ENCODE peak calls at places on chromosomes 12 and 14, in seven cellular contexts. Y is GM23338, L is tibial nerve, P is psoas muscle, C is upper lobe of right lung, I is ovary, E is Panc1. U is an unnamed sample.

GRCh38 chr14:51079085-51079484 is 15.8 kb downstream of the TRIM9 start:
- DNase-seq in Y (no peak), L (no peak), P (no peak), C (no peak), I (no peak), E (no peak), U (no peak)

GRCh38 chr12:91139264-91139663 is 28.0 kb upstream of the LUM start:
- DNase-seq in Y (no peak), L (no peak), P (no peak), C (no peak), I (no peak), E (no peak), U (no peak)

GRCh38 chr12:80936642-80937390 is 918 bp downstream of the LIN7A start:
- DNase-seq in Y (peak; percentile 87), L (no peak), P (peak; percentile 30), C (peak; percentile 77), I (peak; percentile 62), E (no peak), U (peak; percentile 66)

GRCh38 chr14:63996016-63996415 is 143.2 kb downstream of the SYNE2 start:
- DNase-seq in Y (no peak), L (no peak), P (no peak), C (no peak), I (no peak), E (no peak), U (no peak)

GRCh38 chr14:68549057-68549421 is 243.8 kb downstream of the ZFP36L1 start:
- DNase-seq in Y (peak; percentile 11), L (no peak), P (no peak), C (no peak), I (no peak), E (no peak), U (no peak)

GRCh38 chr12:93892431-93893210 is 215.4 kb downstream of the CRADD start:
- DNase-seq in Y (peak; percentile 38), L (no peak), P (no peak), C (no peak), I (peak; percentile 46), E (no peak), U (peak; percentile 18)

GRCh38 chr12:57629897-57630471 is 3.0 kb downstream of the B4GALNT1 start:
- DNase-seq in Y (no peak), L (peak; percentile 3), P (no peak), C (no peak), I (no peak), E (no peak), U (no peak)

GRCh38 chr12:105954891-105955607 is 183.7 kb downstream of the NUAK1 start:
- DNase-seq in Y (no peak), L (no peak), P (no peak), C (no peak), I (no peak), E (no peak), U (no peak)

GRCh38 chr14:32941668-32942065 is 3.0 kb downstream of the NPAS3 start:
- DNase-seq in Y (no peak), L (no peak), P (no peak), C (no peak), I (no peak), E (no peak), U (no peak)

GRCh38 chr12:131087991-131088700 is 134.4 kb downstream of the ADGRD1 start:
- DNase-seq in Y (no peak), L (no peak), P (peak; percentile 13), C (peak; percentile 54), I (peak; percentile 27), E (no peak), U (peak; percentile 4)

GRCh38 chr14:93006484-93007128 is 83.7 kb downstream of the CHGA start:
- DNase-seq in Y (no peak), L (no peak), P (no peak), C (no peak), I (no peak), E (no peak), U (no peak)

GRCh38 chr12:3768911-3769447 is 16.1 kb upstream of the CRACR2A start:
- DNase-seq in Y (no peak), L (no peak), P (no peak), C (no peak), I (no peak), E (no peak), U (no peak)

GRCh38 chr14:102029956-102030355 is 56.9 kb downstream of the HSP90AA1 start:
- DNase-seq in Y (no peak), L (no peak), P (no peak), C (no peak), I (no peak), E (no peak), U (no peak)

GRCh38 chr14:36096090-36096489 is 80.4 kb downstream of the PTCSC3 start:
- DNase-seq in Y (no peak), L (no peak), P (no peak), C (no peak), I (no peak), E (no peak), U (no peak)

GRCh38 chr12:82758743-82759142 is 72.0 kb downstream of the TMTC2 start:
- DNase-seq in Y (no peak), L (no peak), P (no peak), C (no peak), I (no peak), E (no peak), U (no peak)

GRCh38 chr12:6372403-6373003 is 2.9 kb downstream of the SCNN1A start:
- DNase-seq in Y (peak; percentile 29), L (peak; percentile 52), P (no peak), C (peak; percentile 75), I (peak; percentile 44), E (peak; percentile 71), U (no peak)

GRCh38 chr12:103639983-103640382 is 52.9 kb downstream of the STAB2 start:
- DNase-seq in Y (no peak), L (no peak), P (no peak), C (no peak), I (no peak), E (no peak), U (no peak)

GRCh38 chr12:55996715-55997534 is at the start of gene SUOX:
- DNase-seq in Y (peak; percentile 99), L (peak; percentile 94), P (peak; percentile 96), C (peak; percentile 97), I (peak; percentile 96), E (peak; percentile 87), U (peak; percentile 97)

GRCh38 chr12:45613306-45613705 is 116.2 kb upstream of the ARID2 start:
- DNase-seq in Y (no peak), L (no peak), P (no peak), C (no peak), I (no peak), E (no peak), U (no peak)

GRCh38 chr12:66693901-66694513 is 15.1 kb upstream of the GRIP1 start:
- DNase-seq in Y (peak; percentile 82), L (peak; percentile 78), P (no peak), C (no peak), I (no peak), E (peak; percentile 32), U (peak; percentile 62)

GRCh38 chr12:116975779-116976393 is 65.1 kb downstream of the FBXW8 start:
- DNase-seq in Y (no peak), L (no peak), P (no peak), C (no peak), I (no peak), E (no peak), U (no peak)

GRCh38 chr14:23162005-23162404 is 21.5 kb downstream of the SLC7A8 start:
- DNase-seq in Y (no peak), L (no peak), P (no peak), C (no peak), I (no peak), E (no peak), U (no peak)
- H3K4me3 ChIP-seq in Y (no peak overlapping the region), L (no peak overlapping the region), P (no peak overlapping the region), C (no peak overlapping the region), I (no peak overlapping the region), E (no peak overlapping the region), U (no peak overlapping the region)

GRCh38 chr12:108621161-108621560 is 12.5 kb downstream of the SELPLG start:
- DNase-seq in Y (no peak), L (no peak), P (no peak), C (no peak), I (no peak), E (no peak), U (no peak)

GRCh38 chr12:108622425-108622824 is 11.3 kb downstream of the SELPLG start:
- DNase-seq in Y (peak; percentile 79), L (no peak), P (no peak), C (no peak), I (no peak), E (no peak), U (peak; percentile 56)

GRCh38 chr12:108619369-108620160 is 14.1 kb downstream of the SELPLG start:
- DNase-seq in Y (no peak), L (no peak), P (no peak), C (no peak), I (no peak), E (no peak), U (no peak)

GRCh38 chr12:108618079-108618952 is 15.4 kb downstream of the SELPLG start:
- DNase-seq in Y (peak; percentile 95), L (peak; percentile 75), P (peak; percentile 83), C (peak; percentile 89), I (peak; percentile 89), E (no peak), U (peak; percentile 86)

GRCh38 chr12:108620236-108620879 is 13.3 kb downstream of the SELPLG start:
- DNase-seq in Y (no peak), L (no peak), P (no peak), C (no peak), I (no peak), E (no peak), U (no peak)
- H3K4me1 ChIP-seq in Y (peaks cover 6% of the 10 kb centered on the region), L (peaks cover 27% of the 10 kb centered on the region), P (peaks cover 4% of the 10 kb centered on the region), C (peaks cover 22% of the 10 kb centered on the region), I (no peaks in the 10 kb centered on the region), E (peaks cover 8% of the 10 kb centered on the region), U (no peaks in the 10 kb centered on the region)

GRCh38 chr14:69992564-69992963 is 113.3 kb downstream of the SMOC1 start:
- DNase-seq in Y (no peak), L (no peak), P (no peak), C (no peak), I (no peak), E (no peak), U (no peak)

GRCh38 chr14:69990319-69990718 is 111.1 kb downstream of the SMOC1 start:
- DNase-seq in Y (no peak), L (no peak), P (no peak), C (no peak), I (no peak), E (no peak), U (no peak)

GRCh38 chr14:69989622-69990021 is 110.4 kb downstream of the SMOC1 start:
- DNase-seq in Y (no peak), L (no peak), P (no peak), C (no peak), I (no peak), E (no peak), U (no peak)

GRCh38 chr14:69993326-69993725 is 114.1 kb downstream of the SMOC1 start:
- DNase-seq in Y (no peak), L (no peak), P (no peak), C (no peak), I (no peak), E (no peak), U (no peak)

DNA sequence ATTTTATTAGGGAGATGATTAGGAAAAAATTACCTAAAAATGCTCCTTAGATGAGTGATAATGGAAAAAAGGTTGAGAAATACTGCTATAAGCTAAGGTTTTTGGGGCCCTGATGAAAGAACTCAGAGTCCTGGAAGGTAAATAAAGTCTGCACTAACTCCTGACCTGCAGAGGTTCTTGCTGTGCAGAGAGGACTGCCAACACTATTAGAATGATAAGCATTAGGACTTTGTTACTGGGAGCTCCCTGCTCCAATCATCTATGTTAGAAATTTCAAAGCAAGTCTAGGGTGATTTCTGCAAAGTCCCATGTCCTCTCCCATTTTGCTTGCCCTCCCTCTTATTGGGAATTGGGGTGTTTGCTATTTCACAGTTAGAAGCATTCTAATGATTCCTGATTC is 112.2 kb downstream of the SMOC1 start:
- DNase-seq in Y (no peak), L (no peak), P (no peak), C (no peak), I (no peak), E (no peak), U (no peak)
- H3K27me3 ChIP-seq in Y (no peaks in the 10 kb centered on the region), L (no peaks in the 10 kb centered on the region), P (no peaks in the 10 kb centered on the region), C (no peaks in the 10 kb centered on the region), I (no peaks in the 10 kb centered on the region), E (peaks cover 6% of the 10 kb centered on the region), U (peaks cover 3% of the 10 kb centered on the region)

GRCh38 chr14:103828315-103828967 is 18.9 kb downstream of the PPP1R13B start:
- DNase-seq in Y (no peak), L (no peak), P (peak; percentile 32), C (peak; percentile 40), I (peak; percentile 65), E (no peak), U (no peak)
- H3K4me3 ChIP-seq in Y (no peak overlapping the region), L (no peak overlapping the region), P (no peak overlapping the region), C (no peak overlapping the region), I (no peak overlapping the region), E (no peak overlapping the region), U (no peak overlapping the region)